ENCODE peak calls at places on chromosomes 11 and 22, in seven cellular contexts. M, W, L, Q, Y, J and X are unnamed samples. For H3K9me3 and H3K4me1, the result is how much of the 10 kb centered on the place peaks cover.

GRCh38 chr11:77396911-77397310 is 77.0 kb downstream of the PAK1 start:
- DNase-seq in L (no peak), M (peak), Y (no peak), W (no peak), Q (no peak), J (no peak), X (no peak)

GRCh38 chr11:102375720-102376399 is 28.8 kb downstream of the BIRC2 start:
- DNase-seq in Q (no peak), Y (no peak), W (no peak), M (no peak), L (no peak), J (no peak), X (no peak)

GRCh38 chr11:36092314-36093030 is 148.6 kb downstream of the LDLRAD3 start:
- DNase-seq in M (peak), J (peak), Q (no peak), W (no peak), Y (no peak), L (no peak), X (no peak)

GRCh38 chr11:7600205-7600775 is 73.0 kb downstream of the CYB5R2 start:
- DNase-seq in L (no peak), M (peak), W (peak), J (no peak), Y (no peak), Q (no peak), X (no peak)

GRCh38 chr11:13080861-13081260 is 71.7 kb downstream of the RASSF10 start:
- DNase-seq in M (no peak), J (no peak), Q (no peak), L (no peak), W (no peak), Y (no peak), X (no peak)

GRCh38 chr22:38841635-38842034 is 2.2 kb downstream of the NPTXR start:
- DNase-seq in J (no peak), L (no peak), Q (no peak), Y (no peak), M (no peak), W (no peak), X (no peak)

GRCh38 chr11:39810358-39810757 is 1649.1 kb downstream of the LRRC4C start:
- DNase-seq in L (no peak), M (no peak), Q (no peak), W (no peak), Y (no peak), J (no peak), X (no peak)

GRCh38 chr22:33859311-33859710 is 61.0 kb downstream of the LARGE1 start:
- DNase-seq in L (no peak), Q (no peak), J (no peak), W (no peak), M (no peak), Y (no peak), X (no peak)

GRCh38 chr11:73753938-73754337 is 6.9 kb downstream of the RAB6A start:
- DNase-seq in Y (no peak), Q (no peak), J (no peak), L (no peak), W (no peak), M (no peak), X (no peak)

GRCh38 chr11:5665746-5666395 is 19.0 kb downstream of the TRIM5 start:
- DNase-seq in Q (no peak), M (no peak), L (no peak), J (no peak), Y (no peak), W (no peak), X (no peak)

GRCh38 chr22:42816339-42816738 is 40.7 kb downstream of the ARFGAP3 start:
- DNase-seq in Q (no peak), W (no peak), M (no peak), L (no peak), J (no peak), Y (no peak), X (no peak)

GRCh38 chr22:46756097-46756496 is 6.4 kb upstream of the TBC1D22A start:
- DNase-seq in Y (no peak), L (no peak), W (no peak), M (no peak), Q (no peak), J (no peak), X (no peak)

GRCh38 chr11:79438631-79439429 is 2.0 kb downstream of the TENM4 start:
- DNase-seq in Q (no peak), M (peak), Y (peak), L (no peak), J (no peak), W (peak), X (no peak)

DNA sequence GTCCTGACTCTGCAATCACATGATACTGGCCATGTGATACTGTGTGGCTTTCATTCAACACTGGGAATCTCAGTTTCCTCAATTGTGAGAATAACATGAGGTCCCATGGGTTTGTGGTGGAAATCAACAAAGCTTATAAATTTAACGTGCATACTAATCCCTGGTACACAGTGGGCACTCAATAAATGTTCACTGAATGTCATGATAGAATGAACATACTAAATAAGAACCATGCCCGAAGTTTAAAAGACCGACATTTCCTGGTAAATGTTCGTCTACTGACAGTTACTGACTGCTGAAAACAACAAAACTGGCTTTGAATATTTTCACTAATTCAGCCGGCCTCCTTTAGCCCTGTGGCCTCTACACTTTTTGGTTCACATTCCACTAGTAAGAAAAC is 62.3 kb upstream of the CCT8L2 start:
- DNase-seq in J (no peak), Y (no peak), M (no peak), Q (no peak), L (no peak), W (no peak), X (no peak)
- H3K9me3 ChIP-seq in J (half or more), Y (under half), M (under half), Q (under half), L (under half), W (under half), X (under half)

DNA sequence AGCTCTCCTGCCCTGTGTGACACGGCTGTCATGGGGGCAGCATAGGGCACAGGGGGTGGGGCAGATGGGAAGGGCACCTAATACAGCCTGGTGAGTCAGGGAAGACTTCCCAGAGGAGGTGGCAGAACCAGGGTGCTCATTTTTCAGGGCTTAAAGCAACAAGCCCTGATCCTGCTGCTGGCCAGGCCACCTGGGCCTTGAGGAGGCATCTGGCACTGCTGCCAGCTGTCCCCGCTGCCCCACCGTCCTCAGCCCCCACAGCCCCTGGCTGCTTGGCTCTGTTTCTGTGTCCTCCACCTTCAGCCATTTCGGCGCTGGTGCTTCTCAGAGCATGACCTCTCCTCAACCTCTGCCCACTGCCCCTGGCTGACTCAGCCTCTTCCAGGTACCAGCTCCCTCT is 4.3 kb downstream of the MAP3K11 start:
- DNase-seq in J (no peak), M (no peak), L (no peak), Y (no peak), W (no peak), Q (no peak), X (no peak)
- H3K4me1 ChIP-seq in J (under half), M (under half), L (under half), Y (half or more), W (under half), Q (under half), X (under half)

GRCh38 chr22:32476286-32476685 is 1.7 kb downstream of the FBXO7 start:
- DNase-seq in M (no peak), W (no peak), J (no peak), Q (peak), Y (no peak), L (no peak), X (no peak)

GRCh38 chr22:32474635-32475427 is at the start of gene FBXO7:
- DNase-seq in W (peak), Y (peak), J (peak), Q (peak), L (peak), M (peak), X (peak)

GRCh38 chr22:32473388-32473952 is 1.1 kb upstream of the FBXO7 start:
- DNase-seq in W (peak), J (no peak), M (peak), L (peak), Q (peak), Y (no peak), X (peak)

GRCh38 chr22:32476804-32477203 is 2.2 kb downstream of the FBXO7 start:
- DNase-seq in J (no peak), M (no peak), L (no peak), W (no peak), Y (no peak), Q (no peak), X (no peak)

GRCh38 chr22:32475428-32476010 is 908 bp downstream of the FBXO7 start:
- DNase-seq in J (no peak), W (peak), Q (no peak), M (no peak), L (peak), Y (peak), X (peak)
- H3K9me3 ChIP-seq in J (under half), W (under half), Q (under half), M (under half), L (under half), Y (under half), X (under half)

GRCh38 chr11:122721964-122722266 is 66.4 kb downstream of the UBASH3B start:
- DNase-seq in J (no peak), Q (no peak), L (no peak), Y (no peak), W (peak), M (peak), X (no peak)

GRCh38 chr11:122723576-122723975 is 68.1 kb downstream of the UBASH3B start:
- DNase-seq in L (no peak), Q (no peak), J (no peak), Y (no peak), M (peak), W (peak), X (no peak)

GRCh38 chr11:122721201-122721963 is 65.9 kb downstream of the UBASH3B start:
- DNase-seq in J (no peak), W (peak), M (peak), Y (no peak), L (no peak), Q (no peak), X (no peak)

GRCh38 chr11:122723106-122723505 is 67.6 kb downstream of the UBASH3B start:
- DNase-seq in L (no peak), Y (no peak), Q (no peak), W (peak), M (peak), J (no peak), X (no peak)

GRCh38 chr11:122720482-122720881 is 65.0 kb downstream of the UBASH3B start:
- DNase-seq in Y (no peak), L (no peak), J (no peak), W (peak), M (no peak), Q (no peak), X (no peak)
- H3K4me1 ChIP-seq in Y (under half), L (under half), J (under half), W (under half), M (under half), Q (under half), X (under half)

GRCh38 chr22:48864748-48865147 is 962.9 kb downstream of the BRD1 start:
- DNase-seq in W (no peak), Q (no peak), L (no peak), J (no peak), M (no peak), Y (no peak), X (no peak)
- H3K9me3 ChIP-seq in W (under half), Q (under half), L (under half), J (under half), M (half or more), Y (under half), X (under half)

GRCh38 chr22:35742342-35743100 is 24.8 kb downstream of the APOL5 start:
- DNase-seq in Y (no peak), J (no peak), W (peak), M (peak), L (no peak), Q (no peak), X (no peak)
- H3K4me1 ChIP-seq in Y (under half), J (under half), W (under half), M (under half), L (under half), Q (under half), X (under half)

GRCh38 chr11:84947970-84948600 is 679.1 kb downstream of the DLG2 start:
- DNase-seq in Q (no peak), Y (no peak), L (peak), M (peak), J (no peak), W (peak), X (no peak)
- H3K9me3 ChIP-seq in Q (under half), Y (under half), L (under half), M (under half), J (under half), W (under half), X (under half)

DNA sequence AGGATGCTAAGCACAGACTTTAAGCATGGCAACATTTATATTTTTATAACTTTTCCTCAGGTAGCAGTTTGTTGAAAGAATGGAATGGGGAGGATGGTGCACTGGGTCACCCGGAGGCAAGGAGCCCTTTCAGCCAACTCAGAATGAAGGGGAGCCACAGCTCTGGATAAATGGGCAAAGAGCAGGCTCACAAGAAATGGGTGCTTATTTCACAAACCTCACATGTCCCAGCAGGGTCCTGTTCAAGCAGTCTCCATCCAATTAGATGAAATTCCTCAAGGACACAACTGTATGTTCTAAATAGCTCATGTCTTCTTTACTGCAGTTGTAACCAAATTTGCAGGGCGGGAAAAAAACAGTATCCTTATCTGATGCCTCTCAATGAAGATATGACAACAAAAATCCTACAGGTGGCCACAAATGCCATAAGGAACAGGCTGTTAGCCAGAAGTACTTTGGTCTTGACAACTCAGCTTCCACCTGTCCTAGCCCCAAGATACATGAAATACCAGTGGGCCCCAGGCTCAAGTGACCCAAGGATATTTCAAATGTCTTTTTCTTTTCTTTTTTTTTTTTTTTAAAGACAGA is 48.2 kb downstream of the MAPK1 start:
- DNase-seq in Q (no peak), W (no peak), J (no peak), Y (no peak), M (no peak), L (no peak), X (no peak)
- H3K4me1 ChIP-seq in Q (half or more), W (under half), J (under half), Y (half or more), M (under half), L (under half), X (under half)

GRCh38 chr22:30979932-30980331 is 10.9 kb downstream of the TUG1 start:
- DNase-seq in W (peak), J (no peak), Q (no peak), M (no peak), Y (no peak), L (no peak), X (no peak)
- H3K9me3 ChIP-seq in W (under half), J (under half), Q (half or more), M (under half), Y (under half), L (under half), X (half or more)